ENCODE peak calls at places on chromosomes 16 and 17, in four cellular contexts. P is kidney, K is GM23338, J is small intestine. B is an unnamed sample.

GRCh38 chr16:17465460-17465859 is 5.3 kb downstream of the XYLT1 start:
- DNase-seq in P (no peak), K (no peak), J (no peak), B (no peak)

GRCh38 chr17:68291836-68292688 is 767 bp downstream of the ARSG start:
- DNase-seq in P (peak; percentile 95), J (peak; percentile 68), K (peak; percentile 84), B (peak; percentile 83)

GRCh38 chr17:29116652-29117439 is 63.4 kb downstream of the MYO18A start:
- DNase-seq in J (peak; percentile 59), P (no peak), K (peak; percentile 91), B (peak; percentile 80)

GRCh38 chr17:22669721-22670120 is 977.4 kb downstream of the KCNJ18 start:
- DNase-seq in K (no peak), P (no peak), J (no peak), B (no peak)

GRCh38 chr17:78127240-78127887 is 1.2 kb downstream of the TMC6 start:
- DNase-seq in J (peak; percentile 74), P (peak; percentile 91), K (no peak), B (peak; percentile 71)

GRCh38 chr17:17836818-17837379 is at the start of gene SREBF1:
- DNase-seq in P (peak; percentile 89), J (peak; percentile 72), K (peak; percentile 95), B (peak; percentile 84)

GRCh38 chr17:80395402-80396151 is 19.4 kb upstream of the ENDOV start:
- DNase-seq in K (peak; percentile 54), P (no peak), J (no peak), B (no peak)

GRCh38 chr16:50839920-50840729 is 98.2 kb downstream of the CYLD start:
- DNase-seq in P (no peak), J (no peak), K (peak; percentile 31), B (no peak)

GRCh38 chr17:80381416-80381923 is 33.5 kb upstream of the ENDOV start:
- DNase-seq in K (no peak), P (no peak), J (no peak), B (no peak)

GRCh38 chr16:87851601-87852000 is 17.7 kb downstream of the SLC7A5 start:
- DNase-seq in J (no peak), K (no peak), P (no peak), B (no peak)

GRCh38 chr16:87851141-87851587 is 18.1 kb downstream of the SLC7A5 start:
- DNase-seq in K (no peak), J (no peak), P (no peak), B (no peak)

GRCh38 chr16:87854053-87854906 is 15.0 kb downstream of the SLC7A5 start:
- DNase-seq in J (no peak), K (no peak), P (no peak), B (peak; percentile 50)

GRCh38 chr16:87854907-87855683 is 14.2 kb downstream of the SLC7A5 start:
- DNase-seq in K (no peak), J (no peak), P (no peak), B (no peak)

GRCh38 chr16:87853411-87854052 is 15.8 kb downstream of the SLC7A5 start:
- DNase-seq in P (peak; percentile 96), J (peak; percentile 87), K (peak; percentile 90), B (peak; percentile 91)
- H3K4me1 ChIP-seq in P (peaks cover 5% of the 10 kb centered on the region), J (peaks cover 18% of the 10 kb centered on the region), K (peaks cover 45% of the 10 kb centered on the region), B (peaks cover 17% of the 10 kb centered on the region)

GRCh38 chr16:88784074-88784855 is 755 bp downstream of the PIEZO1 start:
- DNase-seq in J (peak; percentile 55), K (peak; percentile 83), P (peak; percentile 93), B (peak; percentile 80)

GRCh38 chr16:88783391-88784073 is 1.5 kb downstream of the PIEZO1 start:
- DNase-seq in P (no peak), K (no peak), J (no peak), B (peak; percentile 49)

GRCh38 chr16:88781140-88782077 is 3.6 kb downstream of the PIEZO1 start:
- DNase-seq in P (no peak), K (no peak), J (no peak), B (no peak)

GRCh38 chr16:88784856-88785105 is 239 bp downstream of the PIEZO1 start:
- DNase-seq in K (peak; percentile 36), P (no peak), J (no peak), B (no peak)

GRCh38 chr16:88782454-88783390 is 2.3 kb downstream of the PIEZO1 start:
- DNase-seq in J (no peak), K (no peak), P (no peak), B (no peak)
- H3K4me3 ChIP-seq in J (no peak overlapping the region), K (peak overlapping the region; percentile 65), P (peak overlapping the region; percentile 61), B (no peak overlapping the region)

GRCh38 chr17:60495260-60495659 is 30.8 kb downstream of the APPBP2 start:
- DNase-seq in P (no peak), K (no peak), J (no peak), B (no peak)

GRCh38 chr17:60496051-60496450 is 30.0 kb downstream of the APPBP2 start:
- DNase-seq in J (no peak), P (no peak), K (no peak), B (no peak)

GRCh38 chr17:60491771-60492170 is 34.3 kb downstream of the APPBP2 start:
- DNase-seq in P (no peak), J (no peak), K (peak; percentile 38), B (no peak)

DNA sequence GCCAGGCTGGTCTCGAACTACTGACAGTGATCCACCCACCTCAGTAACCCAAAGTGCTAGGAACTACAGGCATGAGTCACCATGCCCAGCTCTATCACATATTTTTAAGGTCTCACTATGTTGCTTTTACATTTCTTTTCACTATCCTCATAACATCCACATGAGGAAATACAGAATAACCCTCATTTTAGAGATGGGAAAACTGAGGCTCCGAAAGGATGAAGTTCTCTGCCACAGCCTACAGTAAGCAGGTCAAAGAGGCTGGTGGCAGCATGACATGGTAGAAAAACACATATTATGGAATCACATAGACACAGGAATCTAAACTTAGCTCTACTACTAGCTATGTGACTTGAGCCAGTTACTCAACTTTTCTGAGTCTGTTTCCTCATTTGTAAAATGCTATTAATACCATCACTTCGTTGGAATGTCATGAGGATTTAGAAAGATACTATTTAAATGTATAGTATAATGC is 32.2 kb downstream of the APPBP2 start:
- DNase-seq in K (no peak), J (no peak), P (no peak), B (no peak)
- H3K36me3 ChIP-seq in K (peaks cover 55% of the 10 kb centered on the region), J (peaks cover 6% of the 10 kb centered on the region), P (peaks cover 36% of the 10 kb centered on the region), B (peaks cover 6% of the 10 kb centered on the region)

DNA sequence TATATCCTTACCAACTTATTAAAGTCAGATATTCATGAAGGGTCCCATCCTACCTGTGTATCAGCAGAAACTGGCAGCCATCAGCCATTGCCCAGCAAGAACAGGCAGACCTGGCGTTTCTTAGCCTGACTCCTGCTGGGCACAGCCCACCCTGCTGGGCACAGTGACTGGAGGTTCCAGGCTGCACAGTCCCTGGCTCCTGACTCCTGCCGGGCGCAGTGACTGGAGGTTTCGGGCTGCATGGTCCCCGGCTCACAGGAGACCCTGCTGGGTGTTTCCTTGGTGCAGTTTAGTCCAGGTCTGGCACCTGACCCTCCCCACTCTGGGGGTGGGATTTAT is 6.7 kb downstream of the TIMM22 start:
- DNase-seq in K (no peak), J (no peak), P (no peak), B (no peak)
- H3K4me1 ChIP-seq in K (no peaks in the 10 kb centered on the region), J (no peaks in the 10 kb centered on the region), P (peaks cover 34% of the 10 kb centered on the region), B (peaks cover 11% of the 10 kb centered on the region)